ENCODE peak calls at places on chromosome 6, in five cellular contexts. One of them, this sample, is unnamed.

GRCh38 chr6:75550544-75551167 is 51.0 kb upstream of the SENP6 start:
- DNase-seq in tibial artery: no peak
- DNase-seq in pancreas: no peak
- DNase-seq in skeletal muscle cell: no peak
- DNase-seq in transverse colon: no peak
- DNase-seq in this sample: peak

GRCh38 chr6:16760536-16761468 is at the start of gene ATXN1:
- DNase-seq in skeletal muscle cell: no peak
- DNase-seq in pancreas: peak
- DNase-seq in tibial artery: peak
- DNase-seq in transverse colon: peak
- DNase-seq in this sample: peak

GRCh38 chr6:33638581-33638980 is 17.5 kb downstream of the ITPR3 start:
- DNase-seq in pancreas: no peak
- DNase-seq in skeletal muscle cell: no peak
- DNase-seq in transverse colon: no peak
- DNase-seq in tibial artery: no peak
- DNase-seq in this sample: no peak

GRCh38 chr6:26224940-26225847 is 138.0 kb downstream of the HFE start:
- DNase-seq in skeletal muscle cell: peak
- DNase-seq in tibial artery: no peak
- DNase-seq in pancreas: no peak
- DNase-seq in transverse colon: no peak
- DNase-seq in this sample: peak

GRCh38 chr6:19851273-19852089 is 14.3 kb downstream of the ID4 start:
- DNase-seq in skeletal muscle cell: peak
- DNase-seq in pancreas: no peak
- DNase-seq in transverse colon: peak
- DNase-seq in tibial artery: no peak
- DNase-seq in this sample: peak

GRCh38 chr6:109869398-109870165 is 108.5 kb upstream of the GPR6 start:
- DNase-seq in skeletal muscle cell: no peak
- DNase-seq in pancreas: no peak
- DNase-seq in transverse colon: no peak
- DNase-seq in tibial artery: no peak
- DNase-seq in this sample: no peak

GRCh38 chr6:16333580-16333979 is 95.2 kb downstream of the GMPR start:
- DNase-seq in pancreas: no peak
- DNase-seq in transverse colon: no peak
- DNase-seq in tibial artery: no peak
- DNase-seq in skeletal muscle cell: no peak
- DNase-seq in this sample: no peak

GRCh38 chr6:138275976-138276375 is 57.7 kb upstream of the PBOV1 start:
- DNase-seq in tibial artery: no peak
- DNase-seq in transverse colon: no peak
- DNase-seq in skeletal muscle cell: no peak
- DNase-seq in pancreas: no peak
- DNase-seq in this sample: no peak

GRCh38 chr6:14857501-14857900 is 388.4 kb upstream of the JARID2 start:
- DNase-seq in tibial artery: no peak
- DNase-seq in transverse colon: peak
- DNase-seq in pancreas: no peak
- DNase-seq in skeletal muscle cell: no peak
- DNase-seq in this sample: peak

GRCh38 chr6:101391772-101392560 is 1.5 kb upstream of the GRIK2 start:
- DNase-seq in pancreas: peak
- DNase-seq in tibial artery: no peak
- DNase-seq in skeletal muscle cell: no peak
- DNase-seq in transverse colon: no peak
- DNase-seq in this sample: no peak

GRCh38 chr6:7624781-7625710 is 35.0 kb downstream of the SNRNP48 start:
- DNase-seq in tibial artery: no peak
- DNase-seq in transverse colon: no peak
- DNase-seq in skeletal muscle cell: no peak
- DNase-seq in pancreas: no peak
- DNase-seq in this sample: no peak

GRCh38 chr6:2862712-2863174 is 21.1 kb upstream of the SERPINB1 start:
- DNase-seq in transverse colon: no peak
- DNase-seq in pancreas: no peak
- DNase-seq in skeletal muscle cell: no peak
- DNase-seq in tibial artery: no peak
- DNase-seq in this sample: peak

GRCh38 chr6:42025790-42026311 is 24.5 kb upstream of the TAF8 start:
- DNase-seq in pancreas: no peak
- DNase-seq in tibial artery: no peak
- DNase-seq in transverse colon: no peak
- DNase-seq in skeletal muscle cell: no peak
- DNase-seq in this sample: no peak

GRCh38 chr6:25981529-25982263 is 19.1 kb downstream of the TRIM38 start:
- DNase-seq in tibial artery: no peak
- DNase-seq in transverse colon: no peak
- DNase-seq in skeletal muscle cell: no peak
- DNase-seq in pancreas: no peak
- DNase-seq in this sample: no peak

GRCh38 chr6:81608776-81609175 is 143.7 kb downstream of the TENT5A start:
- DNase-seq in pancreas: no peak
- DNase-seq in transverse colon: no peak
- DNase-seq in skeletal muscle cell: peak
- DNase-seq in tibial artery: no peak
- DNase-seq in this sample: no peak

GRCh38 chr6:86535141-86535540 is 402.2 kb upstream of the HTR1E start:
- DNase-seq in transverse colon: no peak
- DNase-seq in pancreas: no peak
- DNase-seq in tibial artery: no peak
- DNase-seq in skeletal muscle cell: no peak
- DNase-seq in this sample: no peak

GRCh38 chr6:46440133-46440532 is 51.1 kb downstream of the RCAN2 start:
- DNase-seq in pancreas: no peak
- DNase-seq in tibial artery: no peak
- DNase-seq in skeletal muscle cell: peak
- DNase-seq in transverse colon: no peak
- DNase-seq in this sample: no peak

GRCh38 chr6:83879746-83880145 is 20.3 kb downstream of the CYB5R4 start:
- DNase-seq in skeletal muscle cell: no peak
- DNase-seq in transverse colon: no peak
- DNase-seq in pancreas: no peak
- DNase-seq in tibial artery: no peak
- DNase-seq in this sample: no peak

GRCh38 chr6:150891886-150892485 is 26.5 kb downstream of the MTHFD1L start:
- DNase-seq in transverse colon: peak
- DNase-seq in tibial artery: peak
- DNase-seq in skeletal muscle cell: no peak
- DNase-seq in pancreas: no peak
- DNase-seq in this sample: peak

GRCh38 chr6:169623343-169623742 is 78.5 kb downstream of the WDR27 start:
- DNase-seq in tibial artery: no peak
- DNase-seq in pancreas: no peak
- DNase-seq in transverse colon: no peak
- DNase-seq in skeletal muscle cell: no peak
- DNase-seq in this sample: no peak

GRCh38 chr6:111809264-111809663 is 64.0 kb downstream of the FYN start:
- DNase-seq in pancreas: no peak
- DNase-seq in skeletal muscle cell: no peak
- DNase-seq in transverse colon: no peak
- DNase-seq in tibial artery: no peak
- DNase-seq in this sample: no peak

GRCh38 chr6:111817451-111818146 is 55.7 kb downstream of the FYN start:
- DNase-seq in tibial artery: no peak
- DNase-seq in skeletal muscle cell: no peak
- DNase-seq in pancreas: no peak
- DNase-seq in transverse colon: no peak
- DNase-seq in this sample: no peak

GRCh38 chr6:111810321-111811235 is 62.7 kb downstream of the FYN start:
- DNase-seq in transverse colon: no peak
- DNase-seq in tibial artery: no peak
- DNase-seq in pancreas: no peak
- DNase-seq in skeletal muscle cell: no peak
- DNase-seq in this sample: no peak

GRCh38 chr6:111812080-111813038 is 60.9 kb downstream of the FYN start:
- DNase-seq in tibial artery: no peak
- DNase-seq in pancreas: no peak
- DNase-seq in skeletal muscle cell: no peak
- DNase-seq in transverse colon: no peak
- DNase-seq in this sample: no peak

DNA sequence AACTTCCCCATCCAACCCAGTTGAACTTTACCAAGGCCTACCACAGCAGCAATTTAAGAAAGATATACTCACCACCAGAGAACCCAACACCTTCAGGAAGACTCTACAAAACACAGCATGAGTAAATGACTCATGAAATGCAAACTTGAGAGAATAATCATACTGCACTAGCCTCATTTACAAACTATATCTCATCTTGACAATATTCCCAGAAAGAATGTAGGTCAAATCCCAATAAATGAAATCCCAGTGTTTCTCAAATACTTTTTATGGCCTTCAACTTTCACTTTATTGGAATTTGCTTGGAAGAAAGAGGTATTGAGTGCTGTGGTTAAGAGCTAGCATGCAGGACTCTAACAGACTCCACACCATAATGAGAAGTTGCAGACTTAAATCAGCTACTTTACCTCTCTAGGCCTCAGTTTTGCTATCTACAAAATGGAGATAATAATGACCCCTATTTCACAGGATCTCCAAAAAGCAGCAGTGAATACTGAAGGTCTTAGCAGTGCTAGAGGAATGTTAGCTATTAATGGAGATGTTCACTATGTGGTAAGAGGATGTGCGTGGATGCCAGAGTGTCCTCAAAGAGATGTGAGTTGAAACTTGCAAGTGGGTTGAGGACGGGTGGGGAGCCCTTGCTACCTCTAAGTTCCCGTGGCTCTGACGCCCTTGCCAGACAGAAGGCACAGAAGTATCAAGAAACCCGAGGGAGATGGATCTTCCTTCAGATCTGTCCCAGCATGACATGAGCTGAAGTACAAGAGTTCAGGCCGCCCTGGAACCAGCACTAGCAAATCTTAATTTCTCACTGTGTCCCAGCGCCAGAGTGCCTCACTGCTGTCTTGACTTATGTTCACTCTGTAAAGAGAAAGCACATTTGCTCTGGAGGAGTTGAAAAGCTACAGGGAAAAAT is 59.7 kb downstream of the FYN start:
- DNase-seq in pancreas: no peak
- DNase-seq in skeletal muscle cell: no peak
- DNase-seq in tibial artery: no peak
- DNase-seq in transverse colon: no peak
- DNase-seq in this sample: no peak
- H3K4me3 ChIP-seq in pancreas: no peak
- H3K4me3 ChIP-seq in skeletal muscle cell: no peak
- H3K4me3 ChIP-seq in tibial artery: no peak
- H3K4me3 ChIP-seq in transverse colon: no peak
- H3K4me3 ChIP-seq in this sample: no peak

GRCh38 chr6:156876302-156876701 is 99.1 kb downstream of the ARID1B start:
- DNase-seq in tibial artery: no peak
- DNase-seq in transverse colon: no peak
- DNase-seq in skeletal muscle cell: no peak
- DNase-seq in pancreas: no peak
- DNase-seq in this sample: no peak

GRCh38 chr6:156877126-156877863 is 100.1 kb downstream of the ARID1B start:
- DNase-seq in skeletal muscle cell: no peak
- DNase-seq in tibial artery: no peak
- DNase-seq in transverse colon: no peak
- DNase-seq in pancreas: no peak
- DNase-seq in this sample: no peak

GRCh38 chr6:156872903-156873302 is 95.7 kb downstream of the ARID1B start:
- DNase-seq in transverse colon: no peak
- DNase-seq in skeletal muscle cell: no peak
- DNase-seq in tibial artery: no peak
- DNase-seq in pancreas: no peak
- DNase-seq in this sample: no peak

GRCh38 chr6:156873654-156874380 is 96.6 kb downstream of the ARID1B start:
- DNase-seq in transverse colon: no peak
- DNase-seq in skeletal muscle cell: no peak
- DNase-seq in pancreas: no peak
- DNase-seq in tibial artery: no peak
- DNase-seq in this sample: no peak

DNA sequence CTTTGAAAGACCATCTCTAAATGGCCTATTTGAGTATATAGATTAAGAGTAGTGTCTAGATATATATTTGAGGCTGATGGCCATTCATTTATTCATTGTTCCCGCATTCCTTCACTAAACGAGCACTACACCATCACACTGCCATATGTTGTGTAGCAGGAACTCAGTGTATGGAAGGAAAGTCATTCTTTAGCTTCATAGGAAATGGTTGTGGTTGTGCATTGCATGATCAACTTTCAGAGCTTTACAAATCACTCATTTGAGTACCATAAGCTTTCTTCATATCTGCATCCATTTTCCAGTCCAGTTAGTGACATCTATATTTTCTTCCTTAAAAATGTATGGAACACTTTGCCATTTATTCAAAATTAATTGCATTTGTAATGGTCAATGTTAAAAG is 97.9 kb downstream of the ARID1B start:
- DNase-seq in skeletal muscle cell: no peak
- DNase-seq in tibial artery: no peak
- DNase-seq in transverse colon: no peak
- DNase-seq in pancreas: no peak
- DNase-seq in this sample: no peak
- H3K4me3 ChIP-seq in skeletal muscle cell: no peak
- H3K4me3 ChIP-seq in tibial artery: no peak
- H3K4me3 ChIP-seq in transverse colon: no peak
- H3K4me3 ChIP-seq in pancreas: no peak
- H3K4me3 ChIP-seq in this sample: no peak

DNA sequence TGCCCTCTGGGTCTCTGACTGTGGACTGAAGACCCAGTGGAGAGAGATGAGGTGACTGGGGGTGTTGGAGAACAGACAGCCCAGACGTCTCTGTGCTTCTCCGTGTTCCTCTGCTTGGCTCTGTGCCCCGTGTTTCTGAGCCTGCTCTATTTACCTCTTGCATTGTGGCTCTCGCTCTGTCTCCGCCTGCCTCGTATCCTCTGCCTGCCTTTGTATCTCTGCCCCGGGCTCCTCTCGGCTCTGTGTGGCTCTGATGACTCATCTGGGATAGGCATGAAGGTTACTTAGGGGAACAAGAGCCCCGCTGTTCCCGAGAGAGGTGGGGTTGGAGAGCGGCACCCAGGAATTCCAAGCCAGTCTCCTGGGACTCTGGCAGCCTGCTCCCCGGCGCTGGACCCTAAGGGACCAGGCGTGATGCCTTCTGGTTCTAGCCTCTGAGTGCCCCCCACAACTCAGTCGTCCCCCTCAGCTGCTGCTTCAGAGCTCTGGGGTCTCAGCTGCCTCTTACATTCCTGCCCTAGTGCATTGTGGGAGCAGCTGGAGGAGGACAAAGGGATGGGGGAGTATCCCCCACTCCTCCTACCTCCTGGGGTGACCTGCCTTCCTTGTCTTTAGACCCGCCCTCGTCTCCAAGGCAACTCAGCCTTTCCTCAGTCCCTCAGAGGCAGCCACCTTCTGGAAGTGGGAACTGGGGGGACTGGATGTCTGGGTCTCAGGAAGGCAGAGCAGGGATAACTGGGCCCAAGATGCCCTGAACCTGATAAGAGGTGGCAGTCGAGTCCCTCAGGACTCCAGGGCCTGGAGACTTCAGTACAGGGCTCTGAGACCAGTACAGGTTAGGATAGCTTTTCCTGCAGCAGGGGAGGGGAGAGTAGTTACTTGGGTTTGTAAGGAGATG is 1.9 kb downstream of the DDR1 start:
- DNase-seq in tibial artery: peak
- DNase-seq in skeletal muscle cell: peak
- DNase-seq in pancreas: no peak
- DNase-seq in transverse colon: peak
- DNase-seq in this sample: no peak
- H3K4me3 ChIP-seq in tibial artery: peak
- H3K4me3 ChIP-seq in skeletal muscle cell: peak
- H3K4me3 ChIP-seq in pancreas: peak
- H3K4me3 ChIP-seq in transverse colon: peak
- H3K4me3 ChIP-seq in this sample: no peak

GRCh38 chr6:12537389-12537788 is 179.2 kb upstream of the PHACTR1 start:
- DNase-seq in pancreas: no peak
- DNase-seq in skeletal muscle cell: no peak
- DNase-seq in tibial artery: no peak
- DNase-seq in transverse colon: no peak
- DNase-seq in this sample: no peak
- H3K4me3 ChIP-seq in pancreas: no peak
- H3K4me3 ChIP-seq in skeletal muscle cell: no peak
- H3K4me3 ChIP-seq in tibial artery: no peak
- H3K4me3 ChIP-seq in transverse colon: no peak
- H3K4me3 ChIP-seq in this sample: no peak

This sample was measured in GM12865.